ENCODE peak calls at places on chromosomes 12 and 14, in six cellular contexts. One of them, this sample, is unnamed. For H3K27me3, the result is how much of the 10 kb centered on the place peaks cover.

GRCh38 chr12:80419660-80420059 is 24.4 kb upstream of the PTPRQ start:
- DNase-seq in H1: no peak
- DNase-seq in mesenchymal stem cell: no peak
- DNase-seq in H9: no peak
- DNase-seq in neuronal stem cell: no peak
- DNase-seq in IMR-90: peak
- DNase-seq in this sample: no peak

GRCh38 chr12:14264316-14264715 is 101.2 kb upstream of the ATF7IP start:
- DNase-seq in H9: no peak
- DNase-seq in IMR-90: peak
- DNase-seq in neuronal stem cell: no peak
- DNase-seq in H1: no peak
- DNase-seq in mesenchymal stem cell: peak
- DNase-seq in this sample: peak

GRCh38 chr12:103816663-103817062 is 24.4 kb downstream of the NT5DC3 start:
- DNase-seq in IMR-90: no peak
- DNase-seq in H9: no peak
- DNase-seq in mesenchymal stem cell: no peak
- DNase-seq in neuronal stem cell: no peak
- DNase-seq in H1: no peak
- DNase-seq in this sample: no peak

GRCh38 chr12:46219892-46220655 is 48.8 kb downstream of the SLC38A1 start:
- DNase-seq in H1: no peak
- DNase-seq in H9: no peak
- DNase-seq in neuronal stem cell: no peak
- DNase-seq in mesenchymal stem cell: peak
- DNase-seq in IMR-90: peak
- DNase-seq in this sample: peak

GRCh38 chr12:79766705-79767464 is 76.1 kb upstream of the PAWR start:
- DNase-seq in H9: no peak
- DNase-seq in mesenchymal stem cell: peak
- DNase-seq in neuronal stem cell: no peak
- DNase-seq in IMR-90: peak
- DNase-seq in H1: no peak
- DNase-seq in this sample: peak

GRCh38 chr12:113587720-113588119 is 116.0 kb upstream of the LHX5 start:
- DNase-seq in mesenchymal stem cell: no peak
- DNase-seq in IMR-90: no peak
- DNase-seq in H1: peak
- DNase-seq in neuronal stem cell: peak
- DNase-seq in H9: peak
- DNase-seq in this sample: no peak

GRCh38 chr14:88195676-88196075 is 127.4 kb downstream of the KCNK10 start:
- DNase-seq in IMR-90: no peak
- DNase-seq in neuronal stem cell: peak
- DNase-seq in H1: no peak
- DNase-seq in H9: peak
- DNase-seq in mesenchymal stem cell: no peak
- DNase-seq in this sample: no peak

GRCh38 chr14:65255583-65256443 is 153.5 kb upstream of the MAX start:
- DNase-seq in H9: peak
- DNase-seq in mesenchymal stem cell: peak
- DNase-seq in H1: peak
- DNase-seq in IMR-90: no peak
- DNase-seq in neuronal stem cell: no peak
- DNase-seq in this sample: peak

GRCh38 chr14:50855558-50855957 is 16.3 kb upstream of the ABHD12B start:
- DNase-seq in neuronal stem cell: no peak
- DNase-seq in IMR-90: no peak
- DNase-seq in H9: no peak
- DNase-seq in mesenchymal stem cell: peak
- DNase-seq in H1: no peak
- DNase-seq in this sample: peak

GRCh38 chr12:130014485-130014807 is 110.6 kb upstream of the TMEM132D start:
- DNase-seq in neuronal stem cell: peak
- DNase-seq in mesenchymal stem cell: no peak
- DNase-seq in H1: no peak
- DNase-seq in IMR-90: no peak
- DNase-seq in H9: peak
- DNase-seq in this sample: no peak

GRCh38 chr12:130016194-130016593 is 112.4 kb upstream of the TMEM132D start:
- DNase-seq in H9: no peak
- DNase-seq in neuronal stem cell: no peak
- DNase-seq in mesenchymal stem cell: no peak
- DNase-seq in H1: no peak
- DNase-seq in IMR-90: no peak
- DNase-seq in this sample: no peak

GRCh38 chr12:130016986-130017385 is 113.2 kb upstream of the TMEM132D start:
- DNase-seq in mesenchymal stem cell: no peak
- DNase-seq in H1: no peak
- DNase-seq in H9: no peak
- DNase-seq in neuronal stem cell: no peak
- DNase-seq in IMR-90: no peak
- DNase-seq in this sample: no peak

GRCh38 chr12:130018614-130019013 is 114.8 kb upstream of the TMEM132D start:
- DNase-seq in neuronal stem cell: no peak
- DNase-seq in IMR-90: no peak
- DNase-seq in H9: no peak
- DNase-seq in mesenchymal stem cell: no peak
- DNase-seq in H1: no peak
- DNase-seq in this sample: no peak

DNA sequence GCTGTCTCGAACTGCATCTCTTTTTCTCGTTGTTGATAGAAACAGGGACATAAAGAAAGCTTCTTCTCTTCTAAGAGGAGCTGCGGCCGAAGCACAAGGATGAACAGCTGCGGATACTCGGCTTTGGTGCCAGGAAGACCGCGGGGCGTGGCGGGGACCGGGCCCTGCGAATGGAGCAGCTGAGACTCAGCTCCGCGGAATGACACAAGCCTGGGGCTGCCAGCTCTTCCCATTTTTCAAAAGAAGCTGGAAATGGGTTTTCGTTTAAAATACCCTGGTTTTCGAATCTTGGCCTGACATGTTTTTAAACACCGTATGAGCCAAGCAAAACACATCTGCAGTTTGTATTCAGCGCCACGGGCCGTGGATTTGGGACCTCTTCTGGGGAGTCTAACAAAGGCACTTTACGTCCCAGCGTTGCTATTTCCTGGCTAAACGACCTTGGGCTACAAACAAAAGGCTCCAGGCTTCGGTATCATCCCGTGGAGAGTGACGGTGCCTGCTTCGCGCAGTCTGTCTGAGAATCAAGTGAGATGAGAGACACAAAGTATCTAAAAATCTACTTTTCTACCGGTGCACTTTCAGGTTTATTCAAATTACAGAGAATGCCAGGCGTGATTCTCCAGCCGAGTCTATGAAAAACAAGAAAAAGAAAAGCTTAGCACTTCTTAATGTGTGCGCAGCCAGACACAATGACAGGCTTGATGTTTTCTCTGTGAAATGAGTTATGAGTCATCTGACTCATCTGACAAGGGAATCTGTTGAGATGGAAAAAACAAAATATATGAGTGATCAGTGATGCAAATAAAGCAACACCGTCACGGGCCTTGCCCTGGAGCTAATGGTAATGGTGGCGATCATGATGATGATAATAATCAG is 114.0 kb upstream of the TMEM132D start:
- DNase-seq in H1: no peak
- DNase-seq in neuronal stem cell: no peak
- DNase-seq in IMR-90: no peak
- DNase-seq in H9: no peak
- DNase-seq in mesenchymal stem cell: no peak
- DNase-seq in this sample: no peak
- H3K27me3 ChIP-seq in H1: under half
- H3K27me3 ChIP-seq in neuronal stem cell: under half
- H3K27me3 ChIP-seq in IMR-90: under half
- H3K27me3 ChIP-seq in H9: under half
- H3K27me3 ChIP-seq in mesenchymal stem cell: under half
- H3K27me3 ChIP-seq in this sample: under half

GRCh38 chr12:131755305-131756113 is 44.6 kb downstream of the SFSWAP start:
- DNase-seq in IMR-90: peak
- DNase-seq in mesenchymal stem cell: peak
- DNase-seq in H1: no peak
- DNase-seq in H9: peak
- DNase-seq in neuronal stem cell: no peak
- DNase-seq in this sample: peak

GRCh38 chr12:131756441-131756840 is 45.6 kb downstream of the SFSWAP start:
- DNase-seq in H9: no peak
- DNase-seq in neuronal stem cell: no peak
- DNase-seq in H1: no peak
- DNase-seq in mesenchymal stem cell: no peak
- DNase-seq in IMR-90: no peak
- DNase-seq in this sample: no peak

GRCh38 chr12:131757111-131757510 is 46.2 kb downstream of the SFSWAP start:
- DNase-seq in mesenchymal stem cell: no peak
- DNase-seq in H9: no peak
- DNase-seq in neuronal stem cell: no peak
- DNase-seq in H1: no peak
- DNase-seq in IMR-90: no peak
- DNase-seq in this sample: no peak

GRCh38 chr12:131759176-131759575 is 48.3 kb downstream of the SFSWAP start:
- DNase-seq in IMR-90: no peak
- DNase-seq in H1: no peak
- DNase-seq in mesenchymal stem cell: no peak
- DNase-seq in neuronal stem cell: no peak
- DNase-seq in H9: no peak
- DNase-seq in this sample: no peak

GRCh38 chr12:131758016-131758739 is 47.3 kb downstream of the SFSWAP start:
- DNase-seq in mesenchymal stem cell: no peak
- DNase-seq in IMR-90: no peak
- DNase-seq in H1: no peak
- DNase-seq in neuronal stem cell: no peak
- DNase-seq in H9: no peak
- DNase-seq in this sample: no peak
- H4K91ac ChIP-seq in mesenchymal stem cell: no peak
- H4K91ac ChIP-seq in IMR-90: no peak
- H4K91ac ChIP-seq in H1: no peak
- H4K91ac ChIP-seq in neuronal stem cell: no peak
- H4K91ac ChIP-seq in H9: no peak
- H4K91ac ChIP-seq in this sample: no peak

GRCh38 chr14:101494826-101495225 is 66.5 kb upstream of the DIO3 start:
- DNase-seq in neuronal stem cell: no peak
- DNase-seq in mesenchymal stem cell: no peak
- DNase-seq in IMR-90: no peak
- DNase-seq in H9: peak
- DNase-seq in H1: no peak
- DNase-seq in this sample: no peak
- H3K27me3 ChIP-seq in neuronal stem cell: under half
- H3K27me3 ChIP-seq in mesenchymal stem cell: under half
- H3K27me3 ChIP-seq in IMR-90: under half
- H3K27me3 ChIP-seq in H9: under half
- H3K27me3 ChIP-seq in H1: under half
- H3K27me3 ChIP-seq in this sample: under half

GRCh38 chr14:37403656-37404055 is 191.4 kb downstream of the FOXA1 start:
- DNase-seq in neuronal stem cell: peak
- DNase-seq in H1: no peak
- DNase-seq in mesenchymal stem cell: no peak
- DNase-seq in H9: no peak
- DNase-seq in IMR-90: no peak
- DNase-seq in this sample: no peak
- H4K91ac ChIP-seq in neuronal stem cell: no peak
- H4K91ac ChIP-seq in H1: no peak
- H4K91ac ChIP-seq in mesenchymal stem cell: no peak
- H4K91ac ChIP-seq in H9: no peak
- H4K91ac ChIP-seq in IMR-90: no peak
- H4K91ac ChIP-seq in this sample: no peak

GRCh38 chr12:52350786-52351185 is 16.5 kb downstream of the KRT85 start:
- DNase-seq in IMR-90: no peak
- DNase-seq in H1: no peak
- DNase-seq in mesenchymal stem cell: no peak
- DNase-seq in H9: no peak
- DNase-seq in neuronal stem cell: no peak
- DNase-seq in this sample: no peak
- H3K27me3 ChIP-seq in IMR-90: half or more
- H3K27me3 ChIP-seq in H1: under half
- H3K27me3 ChIP-seq in mesenchymal stem cell: half or more
- H3K27me3 ChIP-seq in H9: under half
- H3K27me3 ChIP-seq in neuronal stem cell: under half
- H3K27me3 ChIP-seq in this sample: under half

GRCh38 chr14:92241966-92242365 is 81.0 kb upstream of the SLC24A4 start:
- DNase-seq in H9: no peak
- DNase-seq in mesenchymal stem cell: no peak
- DNase-seq in neuronal stem cell: no peak
- DNase-seq in H1: no peak
- DNase-seq in IMR-90: no peak
- DNase-seq in this sample: no peak
- H4K91ac ChIP-seq in H9: no peak
- H4K91ac ChIP-seq in mesenchymal stem cell: no peak
- H4K91ac ChIP-seq in neuronal stem cell: no peak
- H4K91ac ChIP-seq in H1: no peak
- H4K91ac ChIP-seq in IMR-90: no peak
- H4K91ac ChIP-seq in this sample: no peak

GRCh38 chr12:64825143-64826011 is 930 bp downstream of the TBC1D30 start:
- DNase-seq in H9: peak
- DNase-seq in IMR-90: no peak
- DNase-seq in neuronal stem cell: no peak
- DNase-seq in H1: no peak
- DNase-seq in mesenchymal stem cell: no peak
- DNase-seq in this sample: no peak

GRCh38 chr12:64821116-64821630 is 3.3 kb upstream of the TBC1D30 start:
- DNase-seq in IMR-90: no peak
- DNase-seq in neuronal stem cell: no peak
- DNase-seq in H1: no peak
- DNase-seq in H9: no peak
- DNase-seq in mesenchymal stem cell: no peak
- DNase-seq in this sample: no peak

GRCh38 chr12:64824130-64824499 is 332 bp upstream of the TBC1D30 start:
- DNase-seq in H9: no peak
- DNase-seq in mesenchymal stem cell: no peak
- DNase-seq in neuronal stem cell: no peak
- DNase-seq in IMR-90: no peak
- DNase-seq in H1: no peak
- DNase-seq in this sample: no peak

GRCh38 chr12:64826234-64826633 is 1.8 kb downstream of the TBC1D30 start:
- DNase-seq in IMR-90: peak
- DNase-seq in mesenchymal stem cell: peak
- DNase-seq in neuronal stem cell: peak
- DNase-seq in H1: no peak
- DNase-seq in H9: peak
- DNase-seq in this sample: peak

DNA sequence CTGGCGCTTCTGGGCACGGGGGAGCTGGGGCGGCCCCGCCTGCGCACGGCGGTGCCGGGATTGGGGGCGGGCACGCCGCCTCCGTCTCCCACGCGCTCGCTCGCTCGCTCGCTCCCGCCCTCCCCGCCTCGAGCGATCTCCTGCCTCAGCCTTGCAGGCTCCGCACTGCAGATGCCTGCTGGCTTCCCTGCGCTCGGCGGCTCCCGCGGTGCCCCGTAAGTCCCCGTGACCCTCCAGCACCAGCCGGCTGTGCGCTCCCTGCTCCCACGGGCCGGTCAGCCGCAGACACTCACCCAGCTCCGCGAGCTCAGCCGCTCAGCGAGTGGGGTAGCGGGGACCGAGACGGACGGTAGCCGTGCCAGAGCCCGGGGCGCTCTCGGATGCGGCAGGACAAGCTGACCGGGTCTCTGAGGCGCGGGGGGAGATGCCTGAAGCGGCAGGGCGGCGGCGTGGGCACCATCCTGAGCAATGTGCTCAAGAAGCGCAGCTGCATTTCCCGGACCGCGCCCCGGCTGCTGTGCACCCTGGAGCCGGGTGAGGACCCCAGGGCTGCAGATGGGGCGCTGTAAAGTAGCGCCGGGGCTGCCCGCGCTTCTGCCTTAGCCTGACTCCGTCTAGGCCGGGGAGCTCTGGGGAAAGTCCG is at the start of gene TBC1D30:
- DNase-seq in IMR-90: peak
- DNase-seq in H9: peak
- DNase-seq in mesenchymal stem cell: peak
- DNase-seq in H1: no peak
- DNase-seq in neuronal stem cell: peak
- DNase-seq in this sample: no peak
- H3K27me3 ChIP-seq in IMR-90: under half
- H3K27me3 ChIP-seq in H9: under half
- H3K27me3 ChIP-seq in mesenchymal stem cell: half or more
- H3K27me3 ChIP-seq in H1: under half
- H3K27me3 ChIP-seq in neuronal stem cell: half or more
- H3K27me3 ChIP-seq in this sample: under half

This sample was measured in trophoblast cell.